ENCODE peak calls at places on chromosomes 1 and 21, in four cellular contexts. U, J, R and I are unnamed samples. For H3K27me3 and H3K4me1, the result is how much of the 10 kb centered on the place peaks cover.

GRCh38 chr1:88327391-88328267 is 356.4 kb upstream of the PKN2 start:
- DNase-seq in U (no peak), J (no peak), R (no peak), I (peak)

GRCh38 chr1:79811173-79811572 is 804.6 kb upstream of the ADGRL4 start:
- DNase-seq in U (no peak), J (no peak), R (no peak), I (peak)

GRCh38 chr21:33212159-33212851 is 17.4 kb upstream of the IFNAR2 start:
- DNase-seq in U (no peak), J (no peak), R (no peak), I (no peak)

GRCh38 chr21:41662161-41662560 is 104.7 kb downstream of the RIPK4 start:
- DNase-seq in U (no peak), J (no peak), R (no peak), I (no peak)

GRCh38 chr1:80453775-80454174 is 1347.0 kb upstream of the ADGRL2 start:
- DNase-seq in U (no peak), J (no peak), R (no peak), I (no peak)

GRCh38 chr1:17161137-17161700 is 42.0 kb upstream of the PADI2 start:
- DNase-seq in U (no peak), J (no peak), R (no peak), I (no peak)

GRCh38 chr1:28157901-28158300 is 18.6 kb downstream of the PTAFR start:
- DNase-seq in U (no peak), J (no peak), R (no peak), I (no peak)

GRCh38 chr1:158095737-158096335 is 84.9 kb upstream of the CD1D start:
- DNase-seq in U (no peak), J (no peak), R (peak), I (no peak)

GRCh38 chr1:59699227-59699847 is 115.4 kb upstream of the HOOK1 start:
- DNase-seq in U (no peak), J (no peak), R (no peak), I (no peak)

GRCh38 chr21:46627726-46628125 is 7.7 kb upstream of the PRMT2 start:
- DNase-seq in U (no peak), J (no peak), R (no peak), I (no peak)

GRCh38 chr1:219304227-219305226 is 130.8 kb downstream of the LYPLAL1 start:
- DNase-seq in U (no peak), J (no peak), R (no peak), I (peak)

GRCh38 chr1:84301759-84302380 is 362 bp downstream of the SAMD13 start:
- DNase-seq in U (no peak), J (no peak), R (no peak), I (no peak)

GRCh38 chr1:227697321-227697864 is 37.7 kb downstream of the JMJD4 start:
- DNase-seq in U (no peak), J (no peak), R (no peak), I (no peak)

GRCh38 chr21:45326169-45326833 is 38.6 kb upstream of the POFUT2 start:
- DNase-seq in U (no peak), J (no peak), R (no peak), I (no peak)

GRCh38 chr1:184739796-184740195 is 14.9 kb downstream of the EDEM3 start:
- DNase-seq in U (no peak), J (no peak), R (no peak), I (no peak)

GRCh38 chr21:36065497-36066036 is 4.3 kb upstream of the CBR1 start:
- DNase-seq in U (no peak), J (no peak), R (no peak), I (no peak)

GRCh38 chr1:223198628-223198965 is 55.5 kb upstream of the TLR5 start:
- DNase-seq in U (no peak), J (no peak), R (no peak), I (no peak)

GRCh38 chr1:13651279-13651678 is 48.7 kb upstream of the PRDM2 start:
- DNase-seq in U (no peak), J (no peak), R (no peak), I (peak)

GRCh38 chr1:41221995-41222991 is 19.8 kb downstream of the SCMH1 start:
- DNase-seq in U (no peak), J (no peak), R (no peak), I (no peak)

GRCh38 chr1:221743416-221744208 is 1.7 kb upstream of the DUSP10 start:
- DNase-seq in U (peak), J (peak), R (no peak), I (no peak)

GRCh38 chr1:64234714-64235113 is 31.3 kb downstream of the UBE2U start:
- DNase-seq in U (no peak), J (no peak), R (no peak), I (no peak)

GRCh38 chr1:222829868-222830267 is 15.0 kb downstream of the DISP1 start:
- DNase-seq in U (no peak), J (no peak), R (no peak), I (no peak)

GRCh38 chr21:45128613-45129226 is 54.3 kb downstream of the ADARB1 start:
- DNase-seq in U (peak), J (no peak), R (peak), I (peak)

GRCh38 chr1:228009828-228010775 is 3.3 kb downstream of the WNT3A start:
- DNase-seq in U (peak), J (peak), R (no peak), I (no peak)

GRCh38 chr1:154810571-154810970 is 59.5 kb downstream of the KCNN3 start:
- DNase-seq in U (no peak), J (no peak), R (no peak), I (no peak)

GRCh38 chr1:174965006-174965971 is 34.5 kb upstream of the CACYBP start:
- DNase-seq in U (no peak), J (no peak), R (peak), I (peak)

GRCh38 chr1:13792429-13792828 is 92.4 kb downstream of the PRDM2 start:
- DNase-seq in U (no peak), J (no peak), R (no peak), I (no peak)

GRCh38 chr1:974293-974640 is 7.6 kb downstream of the PERM1 start:
- DNase-seq in U (no peak), J (no peak), R (no peak), I (no peak)

GRCh38 chr1:56963667-56964066 is 2.1 kb downstream of the C8B start:
- DNase-seq in U (no peak), J (no peak), R (no peak), I (no peak)

GRCh38 chr1:229238231-229238630 is 32.7 kb upstream of the RAB4A start:
- DNase-seq in U (no peak), J (no peak), R (no peak), I (no peak)

GRCh38 chr1:10662824-10663667 is 133.4 kb downstream of the CASZ1 start:
- DNase-seq in U (no peak), J (no peak), R (no peak), I (no peak)

GRCh38 chr1:46520063-46520911 is 30.7 kb downstream of the DMBX1 start:
- DNase-seq in U (no peak), J (no peak), R (no peak), I (peak)

GRCh38 chr1:85125891-85126290 is 74.9 kb downstream of the SYDE2 start:
- DNase-seq in U (no peak), J (no peak), R (no peak), I (no peak)

GRCh38 chr21:45874716-45875415 is 106.7 kb upstream of the COL6A1 start:
- DNase-seq in U (no peak), J (no peak), R (peak), I (peak)

GRCh38 chr1:19975423-19976193 is 3.8 kb downstream of the PLA2G2A start:
- DNase-seq in U (no peak), J (no peak), R (no peak), I (no peak)

GRCh38 chr1:161068306-161069200 is 1.1 kb downstream of the ARHGAP30 start:
- DNase-seq in U (no peak), J (peak), R (peak), I (no peak)

GRCh38 chr1:161070737-161071136 is 1.0 kb upstream of the ARHGAP30 start:
- DNase-seq in U (no peak), J (no peak), R (no peak), I (no peak)

GRCh38 chr1:161071886-161072371 is 2.2 kb upstream of the ARHGAP30 start:
- DNase-seq in U (peak), J (no peak), R (peak), I (no peak)

GRCh38 chr1:161069201-161069685 is 448 bp downstream of the ARHGAP30 start:
- DNase-seq in U (no peak), J (no peak), R (no peak), I (no peak)

GRCh38 chr1:161069731-161070270 is at the start of gene ARHGAP30:
- DNase-seq in U (peak), J (peak), R (peak), I (no peak)
- H3K4me3 ChIP-seq in U (peak), J (peak), R (peak), I (no peak)

DNA sequence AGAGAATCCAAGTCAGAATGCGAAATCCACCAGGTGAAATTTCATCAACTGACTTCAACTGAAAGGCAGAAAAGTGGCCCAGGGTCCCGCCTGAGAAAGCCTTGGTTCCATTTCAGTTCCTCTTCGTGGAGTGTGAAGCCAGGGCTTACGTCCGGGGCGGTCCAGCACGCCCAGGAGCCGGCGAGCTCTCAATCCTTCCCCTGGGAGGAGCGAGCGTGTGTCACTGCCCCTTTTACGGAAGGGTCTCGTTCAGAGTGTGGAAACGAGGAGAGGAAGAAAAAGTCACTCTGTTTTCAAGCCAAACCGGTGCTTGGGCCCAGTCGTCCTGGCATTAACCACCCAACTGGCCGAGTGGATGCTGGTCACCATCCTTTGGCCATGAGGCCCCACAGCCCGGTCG is 93.9 kb upstream of the ACTRT2 start:
- DNase-seq in U (no peak), J (no peak), R (no peak), I (no peak)
- H3K27me3 ChIP-seq in U (under half), J (under half), R (under half), I (under half)

GRCh38 chr1:235313931-235314678 is 13.9 kb downstream of the ARID4B start:
- DNase-seq in U (no peak), J (no peak), R (no peak), I (no peak)
- H3K4me1 ChIP-seq in U (under half), J (under half), R (half or more), I (under half)

GRCh38 chr1:246483204-246483933 is 23.7 kb downstream of the SMYD3 start:
- DNase-seq in U (no peak), J (no peak), R (no peak), I (no peak)
- H3K4me3 ChIP-seq in U (no peak), J (peak), R (no peak), I (no peak)